ENCODE peak calls at places on chromosomes 4 and X, in six cellular contexts. H is ACHN; Y is germinal center; U is NCI-H1048; Q is CD8-positive, alpha-beta memory T cell; M is stimulated activated CD8-positive, alpha-beta memory T cell treated with anti-CD3 and anti-CD28 coated beads, Interleukin-15, amount 100 ng/mL, for 24 hours. R is an unnamed sample.

GRCh38 chr4:94548571-94548970 is 96.8 kb downstream of the PDLIM5 start:
- DNase-seq in H (peak), Y (no peak), U (no peak), Q (no peak), M (no peak), R (no peak)

GRCh38 chrX:108439961-108440696 is 491 bp downstream of the COL4A5 start:
- DNase-seq in H (peak), Y (no peak), U (no peak), Q (no peak), M (no peak), R (no peak)

GRCh38 chr4:47373729-47374128 is 89.8 kb downstream of the COMMD8 start:
- DNase-seq in H (no peak), Y (no peak), U (no peak), Q (no peak), M (no peak), R (no peak)

GRCh38 chrX:127128282-127128681 is 308.8 kb downstream of the PRR32 start:
- DNase-seq in H (no peak), Y (no peak), U (no peak), Q (no peak), M (no peak), R (no peak)

GRCh38 chr4:83267121-83267834 is 17.3 kb downstream of the COQ2 start:
- DNase-seq in H (no peak), Y (no peak), U (no peak), Q (no peak), M (no peak), R (no peak)

GRCh38 chr4:42339935-42340406 is 57.3 kb upstream of the SHISA3 start:
- DNase-seq in H (no peak), Y (no peak), U (no peak), Q (no peak), M (no peak), R (no peak)

GRCh38 chrX:71543316-71543715 is 10.4 kb downstream of the OGT start:
- DNase-seq in H (no peak), Y (no peak), U (no peak), Q (no peak), M (no peak), R (no peak)

GRCh38 chr4:8916914-8917305 is 45.3 kb upstream of the HMX1 start:
- DNase-seq in H (no peak), Y (no peak), U (no peak), Q (peak), M (no peak), R (no peak)

GRCh38 chr4:189279188-189279587 is 661.5 kb upstream of the FRG1 start:
- DNase-seq in H (no peak), Y (no peak), U (no peak), Q (no peak), M (no peak), R (no peak)

GRCh38 chr4:7300711-7301095 is 108.4 kb downstream of the SORCS2 start:
- DNase-seq in H (no peak), Y (no peak), U (no peak), Q (no peak), M (no peak), R (no peak)

GRCh38 chrX:124725467-124725866 is 379.1 kb downstream of the SH2D1A start:
- DNase-seq in H (no peak), Y (no peak), U (no peak), Q (no peak), M (no peak), R (no peak)

GRCh38 chr4:162770761-162771490 is 395.8 kb downstream of the NAF1 start:
- DNase-seq in H (no peak), Y (no peak), U (no peak), Q (no peak), M (no peak), R (no peak)

GRCh38 chr4:126541820-126542219 is 1090.9 kb upstream of the INTU start:
- DNase-seq in H (no peak), Y (no peak), U (no peak), Q (no peak), M (no peak), R (no peak)

GRCh38 chr4:113256946-113257345 is 207.5 kb downstream of the ANK2 start:
- DNase-seq in H (no peak), Y (no peak), U (no peak), Q (no peak), M (no peak), R (no peak)

GRCh38 chrX:19121898-19122640 is at the start of gene ADGRG2:
- DNase-seq in H (peak), Y (no peak), U (no peak), Q (no peak), M (no peak), R (no peak)

GRCh38 chrX:104168127-104168526 is 1.9 kb downstream of the FAM199X start:
- DNase-seq in H (peak), Y (no peak), U (no peak), Q (no peak), M (no peak), R (no peak)

GRCh38 chr4:184459413-184459812 is 14.9 kb downstream of the IRF2 start:
- DNase-seq in H (no peak), Y (no peak), U (no peak), Q (no peak), M (no peak), R (no peak)

GRCh38 chr4:8461086-8461485 is 20.5 kb downstream of the TRMT44 start:
- DNase-seq in H (no peak), Y (no peak), U (no peak), Q (no peak), M (no peak), R (no peak)

GRCh38 chr4:138908134-138908533 is 107.4 kb upstream of the NOCT start:
- DNase-seq in H (no peak), Y (no peak), U (no peak), Q (no peak), M (no peak), R (no peak)

GRCh38 chrX:50643525-50644137 is 170.4 kb downstream of the SHROOM4 start:
- DNase-seq in H (no peak), Y (no peak), U (no peak), Q (no peak), M (no peak), R (no peak)

GRCh38 chr4:48129307-48130014 is 4.6 kb downstream of the TXK start:
- DNase-seq in H (peak), Y (no peak), U (no peak), Q (no peak), M (no peak), R (peak)

GRCh38 chr4:104743141-104743748 is 248.6 kb upstream of the CXXC4 start:
- DNase-seq in H (no peak), Y (peak), U (no peak), Q (no peak), M (no peak), R (no peak)

GRCh38 chr4:36269533-36269932 is 11.9 kb upstream of the DTHD1 start:
- DNase-seq in H (no peak), Y (no peak), U (no peak), Q (no peak), M (no peak), R (no peak)

GRCh38 chr4:89134775-89135319 is 23.5 kb downstream of the TIGD2 start:
- DNase-seq in H (peak), Y (no peak), U (no peak), Q (no peak), M (no peak), R (no peak)

GRCh38 chr4:11297201-11297600 is 131.5 kb downstream of the HS3ST1 start:
- DNase-seq in H (no peak), Y (no peak), U (no peak), Q (no peak), M (no peak), R (no peak)

GRCh38 chr4:23789765-23790164 is 100.1 kb downstream of the PPARGC1A start:
- DNase-seq in H (peak), Y (no peak), U (no peak), Q (no peak), M (no peak), R (no peak)

GRCh38 chrX:38878674-38879375 is 77.6 kb downstream of the MID1IP1 start:
- DNase-seq in H (no peak), Y (no peak), U (no peak), Q (no peak), M (no peak), R (no peak)

GRCh38 chr4:167713756-167714155 is 378.6 kb upstream of the ANXA10 start:
- DNase-seq in H (no peak), Y (no peak), U (no peak), Q (no peak), M (no peak), R (no peak)

GRCh38 chr4:2781911-2782310 is 11.0 kb upstream of the SH3BP2 start:
- DNase-seq in H (no peak), Y (no peak), U (no peak), Q (no peak), M (no peak), R (no peak)

GRCh38 chr4:1598641-1599481 is 85.3 kb downstream of the FAM53A start:
- DNase-seq in H (no peak), Y (no peak), U (no peak), Q (peak), M (no peak), R (no peak)

GRCh38 chrX:18886344-18887161 is 97.4 kb downstream of the PHKA2 start:
- DNase-seq in H (peak), Y (peak), U (no peak), Q (peak), M (no peak), R (peak)

GRCh38 chr4:112173593-112174559 is 28.6 kb downstream of the FAM241A start:
- DNase-seq in H (no peak), Y (no peak), U (no peak), Q (no peak), M (no peak), R (no peak)

GRCh38 chr4:53579826-53580225 is 11.5 kb downstream of the LNX1 start:
- DNase-seq in H (no peak), Y (no peak), U (no peak), Q (no peak), M (no peak), R (no peak)

GRCh38 chrX:39073131-39073530 is 271.9 kb downstream of the MID1IP1 start:
- DNase-seq in H (no peak), Y (no peak), U (no peak), Q (no peak), M (no peak), R (no peak)

GRCh38 chr4:10204401-10205058 is 87.9 kb upstream of the WDR1 start:
- DNase-seq in H (no peak), Y (peak), U (no peak), Q (no peak), M (no peak), R (no peak)

GRCh38 chr4:52713456-52713937 is 37.7 kb downstream of the ERVMER34-1 start:
- DNase-seq in H (no peak), Y (no peak), U (no peak), Q (no peak), M (no peak), R (no peak)

GRCh38 chr4:79044260-79044659 is 105.0 kb upstream of the PAQR3 start:
- DNase-seq in H (no peak), Y (no peak), U (no peak), Q (no peak), M (no peak), R (no peak)

GRCh38 chr4:85870298-85871083 is 395.5 kb downstream of the ARHGAP24 start:
- DNase-seq in H (no peak), Y (no peak), U (no peak), Q (no peak), M (no peak), R (no peak)

R was measured in GF-D8.